ENCODE peak calls at places on chromosomes 16 and 17, in five cellular contexts. One of them, this sample, is unnamed.

GRCh38 chr17:75241143-75241430 is 20.3 kb downstream of the GGA3 start:
- DNase-seq in H1: no peak
- DNase-seq in mesendoderm: no peak
- DNase-seq in neuronal stem cell: no peak
- DNase-seq in H9: no peak
- DNase-seq in this sample: no peak

GRCh38 chr16:26963109-26963508 is 103.6 kb upstream of the C16orf82 start:
- DNase-seq in H1: peak
- DNase-seq in mesendoderm: peak
- DNase-seq in neuronal stem cell: no peak
- DNase-seq in H9: peak
- DNase-seq in this sample: peak

GRCh38 chr17:61303334-61304096 is 96.1 kb upstream of the TBX2 start:
- DNase-seq in H1: no peak
- DNase-seq in mesendoderm: no peak
- DNase-seq in neuronal stem cell: no peak
- DNase-seq in H9: peak
- DNase-seq in this sample: peak

GRCh38 chr17:56141046-56141839 is 12.0 kb upstream of the ANKFN1 start:
- DNase-seq in H1: no peak
- DNase-seq in mesendoderm: no peak
- DNase-seq in neuronal stem cell: no peak
- DNase-seq in H9: no peak
- DNase-seq in this sample: peak

GRCh38 chr17:81074875-81075274 is 39.9 kb downstream of the BAIAP2 start:
- DNase-seq in H1: no peak
- DNase-seq in mesendoderm: no peak
- DNase-seq in neuronal stem cell: no peak
- DNase-seq in H9: no peak
- DNase-seq in this sample: no peak

GRCh38 chr17:47993964-47994363 is 23.1 kb downstream of the CDK5RAP3 start:
- DNase-seq in H1: no peak
- DNase-seq in mesendoderm: no peak
- DNase-seq in neuronal stem cell: no peak
- DNase-seq in H9: no peak
- DNase-seq in this sample: no peak

GRCh38 chr16:3173892-3174617 is 13.9 kb upstream of the OR1F1 start:
- DNase-seq in H1: peak
- DNase-seq in mesendoderm: peak
- DNase-seq in neuronal stem cell: no peak
- DNase-seq in H9: peak
- DNase-seq in this sample: no peak

GRCh38 chr17:44557653-44558285 is 485 bp downstream of the FZD2 start:
- DNase-seq in H1: peak
- DNase-seq in mesendoderm: peak
- DNase-seq in neuronal stem cell: no peak
- DNase-seq in H9: peak
- DNase-seq in this sample: peak

GRCh38 chr16:55835578-55835977 is 2.7 kb upstream of the CES1 start:
- DNase-seq in H1: no peak
- DNase-seq in mesendoderm: no peak
- DNase-seq in neuronal stem cell: no peak
- DNase-seq in H9: no peak
- DNase-seq in this sample: no peak

GRCh38 chr16:30567991-30568638 is 3.4 kb downstream of the ZNF688 start:
- DNase-seq in H1: no peak
- DNase-seq in mesendoderm: no peak
- DNase-seq in neuronal stem cell: no peak
- DNase-seq in H9: no peak
- DNase-seq in this sample: peak

GRCh38 chr17:20234266-20234665 is 225.1 kb downstream of the SPECC1 start:
- DNase-seq in H1: no peak
- DNase-seq in mesendoderm: no peak
- DNase-seq in neuronal stem cell: no peak
- DNase-seq in H9: no peak
- DNase-seq in this sample: no peak

GRCh38 chr17:67999291-67999911 is 3.1 kb upstream of the C17orf58 start:
- DNase-seq in H1: no peak
- DNase-seq in mesendoderm: peak
- DNase-seq in neuronal stem cell: no peak
- DNase-seq in H9: no peak
- DNase-seq in this sample: peak

GRCh38 chr16:57575468-57576277 is 33.2 kb downstream of the ADGRG5 start:
- DNase-seq in H1: no peak
- DNase-seq in mesendoderm: no peak
- DNase-seq in neuronal stem cell: no peak
- DNase-seq in H9: no peak
- DNase-seq in this sample: no peak

GRCh38 chr16:22631264-22631663 is 120.6 kb downstream of the NPIPB5 start:
- DNase-seq in H1: peak
- DNase-seq in mesendoderm: no peak
- DNase-seq in neuronal stem cell: no peak
- DNase-seq in H9: no peak
- DNase-seq in this sample: no peak

GRCh38 chr17:7548585-7549400 is at the start of gene TNFSF12:
- DNase-seq in H1: peak
- DNase-seq in mesendoderm: peak
- DNase-seq in neuronal stem cell: no peak
- DNase-seq in H9: peak
- DNase-seq in this sample: peak

GRCh38 chr17:42937712-42938596 is 26.3 kb downstream of the AARSD1 start:
- DNase-seq in H1: peak
- DNase-seq in mesendoderm: peak
- DNase-seq in neuronal stem cell: peak
- DNase-seq in H9: peak
- DNase-seq in this sample: peak

GRCh38 chr17:79953335-79953734 is 82.3 kb downstream of the TBC1D16 start:
- DNase-seq in H1: no peak
- DNase-seq in mesendoderm: no peak
- DNase-seq in neuronal stem cell: no peak
- DNase-seq in H9: no peak
- DNase-seq in this sample: no peak

GRCh38 chr16:47025641-47026040 is 52.2 kb upstream of the DNAJA2 start:
- DNase-seq in H1: no peak
- DNase-seq in mesendoderm: no peak
- DNase-seq in neuronal stem cell: no peak
- DNase-seq in H9: no peak
- DNase-seq in this sample: no peak

GRCh38 chr16:78930561-78930960 is 670.0 kb downstream of the MAF start:
- DNase-seq in H1: no peak
- DNase-seq in mesendoderm: no peak
- DNase-seq in neuronal stem cell: no peak
- DNase-seq in H9: no peak
- DNase-seq in this sample: no peak

GRCh38 chr16:84508502-84508901 is 4.0 kb upstream of the MEAK7 start:
- DNase-seq in H1: no peak
- DNase-seq in mesendoderm: no peak
- DNase-seq in neuronal stem cell: no peak
- DNase-seq in H9: no peak
- DNase-seq in this sample: no peak

GRCh38 chr16:4938683-4939030 is 1.7 kb upstream of the PPL start:
- DNase-seq in H1: no peak
- DNase-seq in mesendoderm: no peak
- DNase-seq in neuronal stem cell: no peak
- DNase-seq in H9: no peak
- DNase-seq in this sample: peak

GRCh38 chr17:34420254-34420766 is 57.3 kb upstream of the CCL1 start:
- DNase-seq in H1: peak
- DNase-seq in mesendoderm: peak
- DNase-seq in neuronal stem cell: peak
- DNase-seq in H9: peak
- DNase-seq in this sample: peak

GRCh38 chr16:89867918-89868317 is 5.5 kb upstream of the TCF25 start:
- DNase-seq in H1: no peak
- DNase-seq in mesendoderm: no peak
- DNase-seq in neuronal stem cell: no peak
- DNase-seq in H9: no peak
- DNase-seq in this sample: no peak

GRCh38 chr16:47732122-47732805 is 271.1 kb downstream of the PHKB start:
- DNase-seq in H1: no peak
- DNase-seq in mesendoderm: peak
- DNase-seq in neuronal stem cell: no peak
- DNase-seq in H9: no peak
- DNase-seq in this sample: peak

GRCh38 chr17:9432867-9433495 is 142.6 kb downstream of the STX8 start:
- DNase-seq in H1: no peak
- DNase-seq in mesendoderm: no peak
- DNase-seq in neuronal stem cell: no peak
- DNase-seq in H9: no peak
- DNase-seq in this sample: peak

GRCh38 chr17:61816538-61816937 is 46.8 kb downstream of the BRIP1 start:
- DNase-seq in H1: no peak
- DNase-seq in mesendoderm: no peak
- DNase-seq in neuronal stem cell: no peak
- DNase-seq in H9: no peak
- DNase-seq in this sample: peak

GRCh38 chr16:90077757-90078593 is 844 bp upstream of the PRDM7 start:
- DNase-seq in H1: peak
- DNase-seq in mesendoderm: peak
- DNase-seq in neuronal stem cell: no peak
- DNase-seq in H9: peak
- DNase-seq in this sample: peak

GRCh38 chr16:57730771-57731730 is 4.5 kb upstream of the KATNB1 start:
- DNase-seq in H1: no peak
- DNase-seq in mesendoderm: peak
- DNase-seq in neuronal stem cell: no peak
- DNase-seq in H9: no peak
- DNase-seq in this sample: no peak

GRCh38 chr16:84896847-84897246 is 77.1 kb downstream of the CRISPLD2 start:
- DNase-seq in H1: no peak
- DNase-seq in mesendoderm: no peak
- DNase-seq in neuronal stem cell: no peak
- DNase-seq in H9: no peak
- DNase-seq in this sample: no peak

GRCh38 chr17:36529121-36529520 is 5.5 kb downstream of the MYO19 start:
- DNase-seq in H1: no peak
- DNase-seq in mesendoderm: no peak
- DNase-seq in neuronal stem cell: no peak
- DNase-seq in H9: no peak
- DNase-seq in this sample: peak

GRCh38 chr16:88785106-88785924 is at the start of gene PIEZO1:
- DNase-seq in H1: no peak
- DNase-seq in mesendoderm: peak
- DNase-seq in neuronal stem cell: no peak
- DNase-seq in H9: no peak
- DNase-seq in this sample: peak

DNA sequence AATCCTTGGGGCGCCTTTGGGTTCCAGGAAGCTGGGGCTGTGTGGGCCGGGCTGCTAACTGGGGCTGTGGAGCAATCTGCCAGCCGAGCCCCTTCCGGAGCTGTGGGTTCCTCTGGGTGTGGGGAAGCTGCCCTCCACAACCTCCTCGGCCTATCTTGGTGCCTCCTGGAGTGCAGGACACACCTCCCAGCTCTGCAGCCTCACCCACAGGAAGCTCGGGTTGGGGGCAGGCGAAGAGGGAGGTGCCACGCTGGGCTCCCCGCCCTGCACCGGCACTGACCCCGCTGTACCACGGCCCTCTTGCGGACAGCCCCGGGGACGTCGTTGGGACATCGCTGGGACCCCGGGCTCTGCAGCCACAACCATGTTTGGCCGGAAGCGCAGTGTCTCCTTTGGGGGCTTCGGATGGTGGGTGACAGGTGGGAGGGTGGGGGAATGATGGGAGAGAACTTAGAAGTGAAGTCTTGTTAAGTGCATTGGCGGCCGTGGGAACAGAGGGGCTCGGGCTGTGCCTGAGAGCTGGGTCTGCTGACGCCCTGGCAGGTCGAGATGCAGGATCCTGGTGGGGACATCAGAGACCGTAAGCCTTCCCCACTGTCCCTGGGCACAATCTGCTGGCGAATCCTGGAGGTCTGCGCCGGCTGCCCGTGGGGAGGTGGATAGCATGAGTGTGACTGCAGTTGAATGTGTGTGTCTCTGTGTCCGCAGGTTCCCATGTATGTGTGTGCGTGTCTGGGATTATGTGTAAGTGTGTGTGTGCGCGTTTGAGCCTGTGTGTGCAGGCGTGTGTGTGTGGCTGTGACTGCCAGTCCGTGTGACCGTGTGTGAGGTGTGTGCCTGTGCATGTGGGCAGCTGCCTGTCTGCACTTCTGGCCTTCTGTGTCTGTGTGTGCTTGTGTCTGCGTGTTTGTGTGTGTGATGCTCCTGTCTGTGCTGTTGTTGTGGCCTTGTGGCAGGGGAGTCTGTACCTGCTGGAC is at the start of gene RAP1GAP2:
- DNase-seq in H1: no peak
- DNase-seq in mesendoderm: no peak
- DNase-seq in neuronal stem cell: no peak
- DNase-seq in H9: no peak
- DNase-seq in this sample: no peak
- H3K23ac ChIP-seq in H1: no peak
- H3K23ac ChIP-seq in mesendoderm: no peak
- H3K23ac ChIP-seq in neuronal stem cell: peak
- H3K23ac ChIP-seq in H9: peak
- H3K23ac ChIP-seq in this sample: no peak

GRCh38 chr16:59181821-59182420 is 447.8 kb upstream of the GOT2 start:
- DNase-seq in H1: no peak
- DNase-seq in mesendoderm: no peak
- DNase-seq in neuronal stem cell: no peak
- DNase-seq in H9: no peak
- DNase-seq in this sample: no peak
- H3K23ac ChIP-seq in H1: no peak
- H3K23ac ChIP-seq in mesendoderm: no peak
- H3K23ac ChIP-seq in neuronal stem cell: peak
- H3K23ac ChIP-seq in H9: no peak
- H3K23ac ChIP-seq in this sample: no peak

DNA sequence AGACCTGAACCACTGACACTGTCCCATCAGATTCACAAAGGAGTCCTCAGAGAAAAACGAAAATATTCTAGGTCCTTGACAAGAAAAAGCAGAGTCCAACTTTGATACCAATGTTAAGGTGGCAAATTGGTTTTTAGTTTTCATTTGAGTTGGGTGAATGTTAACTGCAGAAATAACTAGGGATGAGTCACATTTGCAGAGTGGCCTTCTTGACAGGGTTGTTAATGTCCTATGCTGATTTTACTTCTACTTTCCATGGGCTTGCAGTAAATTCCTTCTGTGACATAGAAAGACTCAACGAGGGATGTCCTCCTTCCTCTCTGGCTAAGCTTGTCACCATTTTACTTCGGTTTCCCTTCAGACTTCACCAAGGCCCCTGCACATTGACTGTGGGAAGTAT is 47.2 kb upstream of the ICAM2 start:
- DNase-seq in H1: no peak
- DNase-seq in mesendoderm: no peak
- DNase-seq in neuronal stem cell: no peak
- DNase-seq in H9: no peak
- DNase-seq in this sample: peak
- H3K23ac ChIP-seq in H1: no peak
- H3K23ac ChIP-seq in mesendoderm: no peak
- H3K23ac ChIP-seq in neuronal stem cell: no peak
- H3K23ac ChIP-seq in H9: no peak
- H3K23ac ChIP-seq in this sample: no peak

DNA sequence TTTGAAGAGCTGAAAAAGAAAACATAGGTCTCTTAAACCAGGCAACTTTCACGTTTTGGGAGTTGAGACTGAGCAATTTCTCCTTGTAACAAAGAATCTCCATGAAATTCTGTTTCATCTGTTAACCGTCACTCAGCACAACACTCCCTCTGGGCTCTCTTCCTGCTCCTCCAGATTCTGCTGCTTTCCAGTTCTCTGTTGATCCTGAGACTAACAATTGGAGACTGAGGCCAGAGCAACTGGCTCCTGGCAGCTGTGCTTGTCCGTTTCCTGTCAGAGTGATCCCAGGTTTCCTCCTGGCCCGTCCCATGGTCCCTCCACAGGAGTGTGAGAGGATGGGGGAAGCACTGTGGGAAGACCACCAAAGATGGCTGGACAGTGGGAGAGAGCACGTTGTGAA is 32.5 kb downstream of the IST1 start:
- DNase-seq in H1: no peak
- DNase-seq in mesendoderm: no peak
- DNase-seq in neuronal stem cell: no peak
- DNase-seq in H9: no peak
- DNase-seq in this sample: no peak
- H3K23ac ChIP-seq in H1: no peak
- H3K23ac ChIP-seq in mesendoderm: no peak
- H3K23ac ChIP-seq in neuronal stem cell: no peak
- H3K23ac ChIP-seq in H9: no peak
- H3K23ac ChIP-seq in this sample: no peak